ENCODE peak calls at places on chromosomes 7 and 10, in seven cellular contexts. A is cardiac fibroblast; O is activated gamma-delta T cell treated with anti-CD3 and anti-CD28 coated beads, Interleukin-2, amount 50 U/mL, for 16 hours; J is B cell; B is SW 1271; E is thoracic aorta; R is brain microvascular endothelial cell. C is an unnamed sample.

GRCh38 chr7:1585142-1585981 is 15.5 kb upstream of the PSMG3 start:
- DNase-seq in A (no peak), J (no peak), O (no peak), E (no peak), R (no peak), B (no peak), C (no peak)

GRCh38 chr7:103605640-103606039 is 159.6 kb upstream of the SLC26A5 start:
- DNase-seq in E (no peak), R (no peak), B (no peak), O (no peak), A (no peak), J (no peak), C (no peak)

GRCh38 chr7:98996162-98996552 is 117.8 kb downstream of the TRRAP start:
- DNase-seq in A (no peak), R (no peak), O (no peak), E (no peak), J (no peak), B (no peak), C (no peak)

GRCh38 chr7:91784469-91784868 is 96.0 kb downstream of the MTERF1 start:
- DNase-seq in J (no peak), A (peak; percentile 79), B (peak; percentile 13), E (no peak), O (no peak), R (peak; percentile 26), C (peak; percentile 62)

GRCh38 chr7:68505721-68506120 is 1092.6 kb upstream of the AUTS2 start:
- DNase-seq in R (no peak), O (no peak), E (no peak), J (no peak), B (no peak), A (no peak), C (no peak)

GRCh38 chr10:109974509-109975191 is 33.1 kb upstream of the ADD3 start:
- DNase-seq in O (no peak), J (no peak), E (no peak), A (no peak), B (no peak), R (peak; percentile 62), C (no peak)

GRCh38 chr10:30737931-30738391 is 108.4 kb upstream of the LYZL2 start:
- DNase-seq in E (no peak), J (no peak), O (no peak), A (no peak), B (no peak), R (no peak), C (no peak)

GRCh38 chr10:54797636-54798395 is 3.2 kb downstream of the PCDH15 start:
- DNase-seq in B (no peak), O (no peak), J (no peak), A (no peak), E (no peak), R (no peak), C (peak; percentile 38)

GRCh38 chr10:75396861-75397570 is 4.5 kb downstream of the ZNF503 start:
- DNase-seq in A (peak; percentile 23), R (no peak), O (no peak), E (no peak), B (no peak), J (peak; percentile 41), C (peak; percentile 44)

GRCh38 chr7:23713285-23714235 is 3.5 kb downstream of the STK31 start:
- DNase-seq in E (no peak), A (peak; percentile 90), O (no peak), B (peak; percentile 49), J (no peak), R (peak; percentile 75), C (peak; percentile 86)

GRCh38 chr7:37084303-37084702 is 360.0 kb upstream of the AOAH start:
- DNase-seq in E (no peak), O (no peak), A (no peak), J (no peak), B (no peak), R (no peak), C (no peak)

GRCh38 chr10:71316081-71316785 is 2.8 kb upstream of the SLC29A3 start:
- DNase-seq in R (no peak), O (no peak), B (no peak), E (no peak), J (no peak), A (peak; percentile 18), C (no peak)

GRCh38 chr10:118802126-118802793 is 47.5 kb upstream of the CACUL1 start:
- DNase-seq in R (no peak), E (no peak), J (no peak), A (no peak), B (no peak), O (no peak), C (no peak)

GRCh38 chr10:65194131-65194530 is 1672.9 kb downstream of the REEP3 start:
- DNase-seq in J (no peak), E (no peak), O (no peak), R (peak; percentile 58), A (peak; percentile 4), B (no peak), C (peak; percentile 62)

GRCh38 chr10:119651514-119652327 is 541 bp downstream of the BAG3 start:
- DNase-seq in O (no peak), A (no peak), E (no peak), J (peak; percentile 71), B (no peak), R (no peak), C (no peak)

GRCh38 chr7:47000561-47000960 is 581.4 kb downstream of the TNS3 start:
- DNase-seq in J (no peak), O (no peak), B (no peak), A (no peak), E (no peak), R (no peak), C (no peak)

GRCh38 chr10:133219782-133220181 is 10.2 kb upstream of the UTF1 start:
- DNase-seq in A (no peak), O (no peak), E (no peak), R (no peak), B (no peak), J (no peak), C (no peak)

GRCh38 chr10:24811906-24812305 is 88.2 kb upstream of the ARHGAP21 start:
- DNase-seq in B (no peak), O (no peak), R (no peak), J (no peak), E (no peak), A (peak; percentile 17), C (no peak)

GRCh38 chr10:86654411-86655172 is at the start of gene OPN4:
- DNase-seq in E (no peak), O (no peak), A (peak; percentile 27), B (no peak), J (peak; percentile 7), R (peak; percentile 67), C (peak; percentile 28)

GRCh38 chr10:63773106-63773505 is 251.9 kb downstream of the REEP3 start:
- DNase-seq in E (no peak), B (no peak), J (no peak), A (no peak), O (no peak), R (no peak), C (no peak)

GRCh38 chr7:6350057-6350752 is 77.8 kb upstream of the CYTH3 start:
- DNase-seq in R (no peak), O (no peak), A (no peak), B (no peak), E (no peak), J (no peak), C (no peak)

GRCh38 chr10:129236411-129236810 is 230.6 kb upstream of the MGMT start:
- DNase-seq in R (no peak), B (no peak), E (no peak), J (no peak), O (no peak), A (no peak), C (no peak)

GRCh38 chr10:79073784-79074432 is 5.1 kb downstream of the ZMIZ1 start:
- DNase-seq in B (no peak), E (no peak), J (no peak), A (no peak), O (no peak), R (peak; percentile 40), C (peak; percentile 50)

GRCh38 chr10:102146971-102147428 is 5.2 kb upstream of the NOLC1 start:
- DNase-seq in O (no peak), B (no peak), J (no peak), R (no peak), E (no peak), A (no peak), C (no peak)

GRCh38 chr7:51679358-51679757 is 362.7 kb upstream of the COBL start:
- DNase-seq in R (no peak), B (no peak), A (no peak), J (no peak), O (no peak), E (no peak), C (no peak)

GRCh38 chr7:24701232-24701898 is 55.9 kb downstream of the GSDME start:
- DNase-seq in B (peak; percentile 10), J (no peak), E (no peak), A (peak; percentile 89), R (peak; percentile 90), O (no peak), C (peak; percentile 92)

GRCh38 chr10:110724937-110725336 is 80.8 kb downstream of the RBM20 start:
- DNase-seq in B (no peak), J (no peak), E (no peak), R (no peak), O (no peak), A (no peak), C (no peak)

GRCh38 chr10:68869623-68870022 is 31.5 kb upstream of the DDX50 start:
- DNase-seq in O (no peak), B (no peak), E (no peak), A (peak; percentile 14), R (no peak), J (no peak), C (no peak)

GRCh38 chr10:86104156-86104555 is 262.4 kb downstream of the GRID1 start:
- DNase-seq in B (no peak), R (no peak), E (no peak), O (no peak), J (no peak), A (no peak), C (no peak)

GRCh38 chr10:29956335-29956924 is 103.0 kb downstream of the JCAD start:
- DNase-seq in J (no peak), A (peak; percentile 41), R (no peak), B (no peak), E (no peak), O (no peak), C (no peak)

GRCh38 chr7:22356010-22356854 is 722 bp downstream of the RAPGEF5 start:
- DNase-seq in O (no peak), A (no peak), R (no peak), E (no peak), J (peak; percentile 28), B (no peak), C (no peak)

GRCh38 chr7:152054377-152055230 is 29.1 kb downstream of the GALNT11 start:
- DNase-seq in R (peak; percentile 81), B (no peak), A (peak; percentile 81), O (no peak), E (no peak), J (no peak), C (peak; percentile 70)

GRCh38 chr7:121410829-121411596 is 14.9 kb upstream of the FAM3C start:
- DNase-seq in R (no peak), A (no peak), O (no peak), J (no peak), E (no peak), B (no peak), C (no peak)

GRCh38 chr7:30348083-30348560 is 63.7 kb downstream of the ZNRF2 start:
- DNase-seq in R (peak; percentile 76), A (peak; percentile 91), B (peak; percentile 70), E (no peak), J (peak; percentile 7), O (peak; percentile 14), C (peak; percentile 88)

GRCh38 chr7:33558961-33559710 is 346.2 kb upstream of the BMPER start:
- DNase-seq in B (no peak), E (no peak), O (no peak), J (no peak), R (no peak), A (no peak), C (no peak)

GRCh38 chr7:44547536-44548221 is 6.5 kb upstream of the NPC1L1 start:
- DNase-seq in B (no peak), E (no peak), J (no peak), R (peak; percentile 48), O (no peak), A (peak; percentile 37), C (peak; percentile 34)

GRCh38 chr7:66099551-66100407 is 14.9 kb upstream of the CRCP start:
- DNase-seq in J (peak; percentile 14), R (peak; percentile 74), E (peak; percentile 50), A (peak; percentile 91), O (no peak), B (no peak), C (peak; percentile 85)

GRCh38 chr10:16341637-16342036 is 95.2 kb upstream of the PTER start:
- DNase-seq in J (no peak), A (no peak), E (no peak), B (no peak), R (no peak), O (no peak), C (no peak)